ENCODE peak calls at places on chromosomes 2 and 18, in four cellular contexts. Q, X, S and M are unnamed samples.
A peak's percentile ranks its signal among the peaks of the same experiment; 100 is the strongest.

GRCh38 chr2:25982273-25982967 is at the start of gene KIF3C:
- DNase-seq in Q (peak; percentile 89), X (no peak), S (peak; percentile 80), M (no peak)

GRCh38 chr2:85433511-85434089 is 15.1 kb downstream of the SH2D6 start:
- DNase-seq in Q (no peak), X (peak; percentile 96), S (peak; percentile 99), M (peak; percentile 91)

GRCh38 chr2:20868377-20868776 is 45.5 kb upstream of the LDAH start:
- DNase-seq in Q (no peak), X (no peak), S (no peak), M (no peak)

GRCh38 chr2:69692424-69692823 is 48.9 kb upstream of the AAK1 start:
- DNase-seq in Q (no peak), X (no peak), S (peak; percentile 70), M (no peak)

GRCh38 chr2:10965241-10965843 is 53.6 kb downstream of the KCNF1 start:
- DNase-seq in Q (no peak), X (no peak), S (no peak), M (no peak)

GRCh38 chr2:151827564-151828142 is 568 bp downstream of the ARL5A start:
- DNase-seq in Q (peak; percentile 18), X (no peak), S (peak; percentile 46), M (no peak)

GRCh38 chr18:28594034-28594433 is 417.1 kb upstream of the CDH2 start:
- DNase-seq in Q (no peak), X (no peak), S (peak; percentile 52), M (no peak)

GRCh38 chr2:85886585-85886984 is 2.2 kb downstream of the ST3GAL5 start:
- DNase-seq in Q (no peak), X (peak; percentile 78), S (peak; percentile 97), M (peak; percentile 95)

GRCh38 chr2:212728717-212729116 is 190.1 kb upstream of the ERBB4 start:
- DNase-seq in Q (no peak), X (no peak), S (no peak), M (no peak)

GRCh38 chr2:170886391-170886790 is 42.7 kb upstream of the GORASP2 start:
- DNase-seq in Q (no peak), X (peak; percentile 16), S (peak; percentile 70), M (peak; percentile 34)

GRCh38 chr18:8319798-8320477 is 289.3 kb upstream of the RAB12 start:
- DNase-seq in Q (no peak), X (no peak), S (peak; percentile 61), M (no peak)

GRCh38 chr2:105553538-105554196 is 154.8 kb upstream of the FHL2 start:
- DNase-seq in Q (no peak), X (no peak), S (peak; percentile 31), M (no peak)

GRCh38 chr18:26685438-26686173 is 137.3 kb upstream of the KCTD1 start:
- DNase-seq in Q (peak; percentile 15), X (no peak), S (no peak), M (no peak)

GRCh38 chr2:20231632-20232031 is 6.7 kb upstream of the SDC1 start:
- DNase-seq in Q (peak; percentile 37), X (no peak), S (peak; percentile 69), M (no peak)

GRCh38 chr2:74441111-74441689 is 537 bp downstream of the RTKN start:
- DNase-seq in Q (peak; percentile 42), X (no peak), S (no peak), M (no peak)

DNA sequence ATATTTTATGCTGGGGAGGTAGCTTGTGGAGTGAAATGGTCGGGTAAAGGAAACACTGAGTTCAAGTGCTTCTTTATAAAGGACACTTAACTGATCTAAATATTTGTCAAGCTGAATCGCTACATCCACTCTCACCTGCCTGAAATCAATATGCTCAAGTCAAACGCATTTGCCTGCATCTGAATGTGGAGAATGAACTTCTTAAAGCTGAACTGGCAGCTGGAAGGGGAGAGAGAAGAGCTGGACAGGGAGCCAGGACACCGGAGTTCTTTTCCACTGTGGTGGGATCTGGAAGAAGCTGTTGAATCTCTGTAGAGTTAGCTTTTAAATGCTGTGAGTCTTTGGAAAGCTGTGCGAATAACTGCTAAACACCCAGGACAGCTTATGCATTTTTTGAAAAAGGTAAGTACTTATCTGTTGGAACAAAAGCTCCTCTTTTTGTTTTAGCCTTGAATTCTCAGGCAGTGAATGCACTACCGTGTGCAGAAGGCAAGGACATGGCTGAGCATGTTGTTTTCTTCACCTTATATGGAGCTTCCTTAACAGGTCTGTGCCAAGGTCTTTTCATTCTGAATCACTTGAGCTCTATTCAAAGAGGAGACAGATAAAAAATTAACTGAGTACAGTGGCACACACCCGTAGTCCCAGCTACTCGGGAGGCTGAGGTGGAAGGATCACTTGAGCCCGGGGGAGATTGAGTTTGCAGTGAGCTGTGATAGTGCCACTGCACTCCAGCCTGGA is 74.2 kb upstream of the KLF7 start:
- DNase-seq in Q (no peak), X (no peak), S (peak; percentile 60), M (no peak)
- TF ChIP-seq CTCF in Q (no peak), X (no peak), S (no peak), M (no peak)

DNA sequence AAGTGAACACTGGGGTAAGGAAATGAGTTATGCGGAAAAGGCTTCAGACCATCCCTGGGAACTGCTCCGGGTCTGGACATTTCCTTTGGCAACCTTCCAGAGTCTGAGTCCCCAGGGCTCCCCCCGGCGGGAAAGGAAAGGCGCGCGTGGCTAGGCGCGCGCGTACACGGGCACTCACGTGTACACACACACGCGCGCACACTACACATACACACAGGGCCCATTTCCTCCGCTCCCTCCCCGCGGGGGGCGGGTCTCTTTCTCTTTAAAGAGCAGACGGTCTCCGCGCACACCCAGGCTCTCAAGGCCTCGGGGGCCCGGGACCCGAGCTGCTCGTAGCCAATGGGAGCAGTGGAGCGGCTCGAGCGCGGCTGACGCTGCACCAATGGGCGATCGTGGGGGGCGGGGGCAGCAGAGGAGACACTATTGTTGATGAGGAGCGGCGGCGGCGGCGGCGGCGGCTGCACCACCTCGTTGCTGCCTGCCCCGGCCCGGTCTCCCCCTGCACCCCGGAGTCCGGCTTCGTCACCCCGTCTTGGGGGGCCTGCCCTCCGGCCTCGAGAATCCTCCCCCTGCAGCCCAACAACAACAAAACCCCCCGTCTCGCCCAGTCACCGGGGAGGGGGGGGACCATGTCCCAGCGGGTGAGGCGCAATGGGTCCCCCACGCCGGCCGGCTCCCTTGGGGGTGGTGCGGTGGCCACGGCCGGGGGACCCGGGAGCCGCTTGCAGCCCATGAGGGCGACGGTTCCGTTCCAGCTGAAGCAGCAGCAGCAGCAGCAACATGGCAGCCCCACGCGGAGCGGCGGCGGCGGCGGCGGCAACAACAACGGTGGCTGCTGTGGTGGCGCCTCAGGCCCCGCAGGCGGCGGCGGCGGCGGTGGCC is at the start of gene FAM117B:
- DNase-seq in Q (peak; percentile 99), X (peak; percentile 79), S (peak; percentile 98), M (peak; percentile 69)
- TF ChIP-seq CTCF in Q (no peak), X (no peak), S (peak; percentile 2), M (no peak)

GRCh38 chr2:50785781-50786180 is 246.2 kb downstream of the NRXN1 start:
- DNase-seq in Q (no peak), X (no peak), S (no peak), M (no peak)

GRCh38 chr2:50782543-50782942 is 249.4 kb downstream of the NRXN1 start:
- DNase-seq in Q (no peak), X (no peak), S (no peak), M (no peak)

GRCh38 chr2:50787636-50788035 is 244.3 kb downstream of the NRXN1 start:
- DNase-seq in Q (no peak), X (no peak), S (no peak), M (no peak)

GRCh38 chr2:50783116-50783515 is 248.8 kb downstream of the NRXN1 start:
- DNase-seq in Q (no peak), X (no peak), S (no peak), M (no peak)

GRCh38 chr2:50786345-50786744 is 245.6 kb downstream of the NRXN1 start:
- DNase-seq in Q (no peak), X (no peak), S (no peak), M (no peak)
- TF ChIP-seq CTCF in Q (no peak), X (no peak), S (no peak), M (no peak)

GRCh38 chr2:219272351-219272750 is 6.8 kb upstream of the DNAJB2 start:
- DNase-seq in Q (no peak), X (no peak), S (no peak), M (no peak)

GRCh38 chr2:219272995-219273394 is 6.2 kb upstream of the DNAJB2 start:
- DNase-seq in Q (no peak), X (no peak), S (peak; percentile 24), M (no peak)

GRCh38 chr2:219270055-219270372 is 9.2 kb upstream of the DNAJB2 start:
- DNase-seq in Q (no peak), X (no peak), S (no peak), M (no peak)

GRCh38 chr2:219269362-219270054 is 9.7 kb upstream of the DNAJB2 start:
- DNase-seq in Q (no peak), X (no peak), S (no peak), M (no peak)

GRCh38 chr2:219271021-219271420 is 8.1 kb upstream of the DNAJB2 start:
- DNase-seq in Q (no peak), X (no peak), S (no peak), M (no peak)
- TF ChIP-seq CTCF in Q (no peak), X (no peak), S (no peak), M (no peak)

GRCh38 chr2:134918518-134919359 is at the start of gene CCNT2:
- DNase-seq in Q (peak; percentile 98), X (peak; percentile 98), S (peak; percentile 100), M (peak; percentile 94)
- TF ChIP-seq CTCF in Q (no peak), X (no peak), S (no peak), M (no peak)

DNA sequence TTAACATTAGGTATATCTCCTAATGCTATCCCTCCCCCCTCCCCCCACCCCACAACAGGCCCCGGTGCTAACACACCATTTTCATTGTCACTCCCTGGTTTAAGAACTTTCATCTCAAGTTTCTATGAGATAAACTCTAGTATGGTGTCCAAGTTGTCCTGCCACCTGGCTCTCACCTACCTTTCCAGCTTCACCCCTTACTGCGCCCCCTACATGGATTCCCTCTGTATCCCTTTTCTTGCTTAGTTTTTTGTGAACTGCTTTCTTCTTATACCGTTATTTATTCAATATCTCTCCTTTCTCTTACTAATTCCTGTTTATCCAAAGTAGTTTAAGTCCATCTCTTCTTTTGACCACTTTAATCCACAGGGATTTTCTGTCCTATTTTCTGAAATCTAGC is 15.2 kb downstream of the EML4 start:
- DNase-seq in Q (no peak), X (no peak), S (no peak), M (no peak)
- TF ChIP-seq CTCF in Q (no peak), X (no peak), S (no peak), M (no peak)

GRCh38 chr18:31610841-31611240 is 19.2 kb downstream of the TTR start:
- DNase-seq in Q (peak; percentile 63), X (no peak), S (no peak), M (no peak)
- TF ChIP-seq CTCF in Q (peak; percentile 46), X (no peak), S (no peak), M (no peak)